ENCODE peak calls at places on chromosomes 1 and 21, in seven cellular contexts. One of them, this sample, is unnamed.

GRCh38 chr21:15430023-15430422 is 299.8 kb upstream of the USP25 start:
- DNase-seq in H1: no peak
- DNase-seq in prostate gland: no peak
- DNase-seq in GM23338: no peak
- DNase-seq in stomach: no peak
- DNase-seq in breast epithelium: no peak
- DNase-seq in spleen: no peak
- DNase-seq in this sample: no peak

GRCh38 chr1:54572236-54572850 is 24.3 kb downstream of the ACOT11 start:
- DNase-seq in H1: no peak
- DNase-seq in spleen: peak; percentile 70
- DNase-seq in stomach: no peak
- DNase-seq in GM23338: peak; percentile 29
- DNase-seq in breast epithelium: no peak
- DNase-seq in prostate gland: no peak
- DNase-seq in this sample: no peak

GRCh38 chr1:3518256-3518655 is 63.8 kb downstream of the ARHGEF16 start:
- DNase-seq in stomach: no peak
- DNase-seq in GM23338: peak; percentile 32
- DNase-seq in spleen: no peak
- DNase-seq in prostate gland: no peak
- DNase-seq in breast epithelium: no peak
- DNase-seq in H1: no peak
- DNase-seq in this sample: no peak

GRCh38 chr1:215923129-215923824 is 356.2 kb downstream of the KCTD3 start:
- DNase-seq in spleen: no peak
- DNase-seq in prostate gland: no peak
- DNase-seq in GM23338: no peak
- DNase-seq in stomach: no peak
- DNase-seq in H1: no peak
- DNase-seq in breast epithelium: no peak
- DNase-seq in this sample: no peak

GRCh38 chr1:109714661-109715372 is 2.8 kb downstream of the GSTM5 start:
- DNase-seq in breast epithelium: no peak
- DNase-seq in prostate gland: no peak
- DNase-seq in spleen: no peak
- DNase-seq in GM23338: no peak
- DNase-seq in stomach: no peak
- DNase-seq in H1: no peak
- DNase-seq in this sample: peak; percentile 82

GRCh38 chr21:36330904-36331303 is 10.9 kb downstream of the MORC3 start:
- DNase-seq in spleen: no peak
- DNase-seq in prostate gland: peak; percentile 39
- DNase-seq in H1: no peak
- DNase-seq in breast epithelium: no peak
- DNase-seq in GM23338: peak; percentile 62
- DNase-seq in stomach: peak; percentile 57
- DNase-seq in this sample: no peak

GRCh38 chr1:46492871-46493270 is 3.2 kb downstream of the DMBX1 start:
- DNase-seq in spleen: no peak
- DNase-seq in prostate gland: no peak
- DNase-seq in H1: peak; percentile 47
- DNase-seq in breast epithelium: no peak
- DNase-seq in GM23338: peak; percentile 83
- DNase-seq in stomach: no peak
- DNase-seq in this sample: no peak

GRCh38 chr21:43600642-43601397 is 58.5 kb downstream of the HSF2BP start:
- DNase-seq in prostate gland: no peak
- DNase-seq in breast epithelium: no peak
- DNase-seq in H1: no peak
- DNase-seq in stomach: no peak
- DNase-seq in GM23338: no peak
- DNase-seq in spleen: no peak
- DNase-seq in this sample: no peak

GRCh38 chr1:168092566-168093355 is 44.0 kb downstream of the GPR161 start:
- DNase-seq in GM23338: peak; percentile 60
- DNase-seq in H1: no peak
- DNase-seq in prostate gland: no peak
- DNase-seq in breast epithelium: no peak
- DNase-seq in stomach: no peak
- DNase-seq in spleen: no peak
- DNase-seq in this sample: peak; percentile 80

GRCh38 chr1:169949139-169949538 is 55.4 kb upstream of the SCYL3 start:
- DNase-seq in prostate gland: no peak
- DNase-seq in GM23338: no peak
- DNase-seq in breast epithelium: no peak
- DNase-seq in H1: no peak
- DNase-seq in stomach: no peak
- DNase-seq in spleen: no peak
- DNase-seq in this sample: no peak

GRCh38 chr1:43975249-43975961 is 645 bp downstream of the ATP6V0B start:
- DNase-seq in GM23338: peak; percentile 56
- DNase-seq in prostate gland: peak; percentile 81
- DNase-seq in spleen: peak; percentile 95
- DNase-seq in breast epithelium: peak; percentile 62
- DNase-seq in stomach: peak; percentile 74
- DNase-seq in H1: no peak
- DNase-seq in this sample: no peak

GRCh38 chr1:231248778-231249177 is 7.8 kb downstream of the GNPAT start:
- DNase-seq in breast epithelium: no peak
- DNase-seq in stomach: no peak
- DNase-seq in GM23338: no peak
- DNase-seq in prostate gland: no peak
- DNase-seq in spleen: no peak
- DNase-seq in H1: no peak
- DNase-seq in this sample: no peak

GRCh38 chr1:84613887-84614286 is 39.6 kb upstream of the CTBS start:
- DNase-seq in H1: no peak
- DNase-seq in spleen: no peak
- DNase-seq in GM23338: no peak
- DNase-seq in stomach: no peak
- DNase-seq in prostate gland: no peak
- DNase-seq in breast epithelium: no peak
- DNase-seq in this sample: no peak

GRCh38 chr21:45979141-45979631 is 2.4 kb upstream of the COL6A1 start:
- DNase-seq in prostate gland: no peak
- DNase-seq in spleen: peak; percentile 72
- DNase-seq in H1: no peak
- DNase-seq in breast epithelium: no peak
- DNase-seq in stomach: no peak
- DNase-seq in GM23338: no peak
- DNase-seq in this sample: no peak

GRCh38 chr1:201648911-201649775 is 110.2 kb downstream of the NAV1 start:
- DNase-seq in H1: no peak
- DNase-seq in prostate gland: no peak
- DNase-seq in GM23338: peak; percentile 68
- DNase-seq in spleen: no peak
- DNase-seq in breast epithelium: no peak
- DNase-seq in stomach: peak; percentile 31
- DNase-seq in this sample: no peak

GRCh38 chr1:36349241-36349671 is 25.8 kb upstream of the EVA1B start:
- DNase-seq in GM23338: no peak
- DNase-seq in breast epithelium: no peak
- DNase-seq in spleen: peak; percentile 85
- DNase-seq in H1: no peak
- DNase-seq in prostate gland: no peak
- DNase-seq in stomach: no peak
- DNase-seq in this sample: no peak

GRCh38 chr1:95731466-95731865 is 497.5 kb downstream of the RWDD3 start:
- DNase-seq in spleen: no peak
- DNase-seq in stomach: no peak
- DNase-seq in H1: no peak
- DNase-seq in GM23338: no peak
- DNase-seq in breast epithelium: no peak
- DNase-seq in prostate gland: no peak
- DNase-seq in this sample: no peak

GRCh38 chr1:166905930-166906329 is 29.9 kb upstream of the TADA1 start:
- DNase-seq in GM23338: no peak
- DNase-seq in spleen: no peak
- DNase-seq in prostate gland: no peak
- DNase-seq in stomach: no peak
- DNase-seq in H1: no peak
- DNase-seq in breast epithelium: no peak
- DNase-seq in this sample: no peak

GRCh38 chr1:31335007-31335406 is 37.9 kb downstream of the FABP3 start:
- DNase-seq in spleen: no peak
- DNase-seq in breast epithelium: no peak
- DNase-seq in GM23338: peak; percentile 65
- DNase-seq in prostate gland: peak; percentile 36
- DNase-seq in stomach: no peak
- DNase-seq in H1: no peak
- DNase-seq in this sample: no peak

GRCh38 chr1:78667939-78668338 is 18.3 kb downstream of the IFI44 start:
- DNase-seq in stomach: no peak
- DNase-seq in GM23338: no peak
- DNase-seq in spleen: no peak
- DNase-seq in H1: no peak
- DNase-seq in breast epithelium: no peak
- DNase-seq in prostate gland: no peak
- DNase-seq in this sample: no peak

GRCh38 chr1:173603056-173603591 is at the start of gene SLC9C2:
- DNase-seq in GM23338: no peak
- DNase-seq in spleen: no peak
- DNase-seq in stomach: peak; percentile 46
- DNase-seq in prostate gland: no peak
- DNase-seq in breast epithelium: no peak
- DNase-seq in H1: no peak
- DNase-seq in this sample: no peak

GRCh38 chr1:203462878-203463277 is 12.7 kb upstream of the PRELP start:
- DNase-seq in H1: no peak
- DNase-seq in breast epithelium: peak; percentile 87
- DNase-seq in stomach: no peak
- DNase-seq in spleen: no peak
- DNase-seq in prostate gland: no peak
- DNase-seq in GM23338: no peak
- DNase-seq in this sample: no peak
- H3K4me1 ChIP-seq in H1: peaks cover 10% of the 10 kb centered on the region
- H3K4me1 ChIP-seq in breast epithelium: peaks cover 37% of the 10 kb centered on the region
- H3K4me1 ChIP-seq in stomach: peaks cover 54% of the 10 kb centered on the region
- H3K4me1 ChIP-seq in spleen: peaks cover 29% of the 10 kb centered on the region
- H3K4me1 ChIP-seq in prostate gland: peaks cover 6% of the 10 kb centered on the region
- H3K4me1 ChIP-seq in GM23338: no peaks in the 10 kb centered on the region
- H3K4me1 ChIP-seq in this sample: peaks cover 41% of the 10 kb centered on the region

GRCh38 chr1:203643213-203644045 is 16.8 kb downstream of the ATP2B4 start:
- DNase-seq in prostate gland: no peak
- DNase-seq in H1: no peak
- DNase-seq in stomach: no peak
- DNase-seq in GM23338: no peak
- DNase-seq in breast epithelium: no peak
- DNase-seq in spleen: no peak
- DNase-seq in this sample: no peak
- H3K36me3 ChIP-seq in prostate gland: no peaks in the 10 kb centered on the region
- H3K36me3 ChIP-seq in H1: no peaks in the 10 kb centered on the region
- H3K36me3 ChIP-seq in stomach: no peaks in the 10 kb centered on the region
- H3K36me3 ChIP-seq in GM23338: no peaks in the 10 kb centered on the region
- H3K36me3 ChIP-seq in breast epithelium: no peaks in the 10 kb centered on the region
- H3K36me3 ChIP-seq in spleen: no peaks in the 10 kb centered on the region
- H3K36me3 ChIP-seq in this sample: no peaks in the 10 kb centered on the region

GRCh38 chr1:145977486-145978476 is 13.3 kb downstream of the POLR3GL start:
- DNase-seq in stomach: peak; percentile 88
- DNase-seq in prostate gland: peak; percentile 87
- DNase-seq in spleen: peak; percentile 88
- DNase-seq in breast epithelium: peak; percentile 85
- DNase-seq in GM23338: peak; percentile 92
- DNase-seq in H1: no peak
- DNase-seq in this sample: peak; percentile 91
- TF ChIP-seq POLR2AphosphoS5 in stomach: peak; percentile 89
- TF ChIP-seq POLR2AphosphoS5 in prostate gland: peak; percentile 90
- TF ChIP-seq POLR2AphosphoS5 in spleen: peak; percentile 89
- TF ChIP-seq POLR2AphosphoS5 in breast epithelium: peak; percentile 80
- TF ChIP-seq POLR2AphosphoS5 in GM23338: no peak
- TF ChIP-seq POLR2AphosphoS5 in H1: no peak
- TF ChIP-seq POLR2AphosphoS5 in this sample: peak; percentile 79

GRCh38 chr1:65149391-65149729 is 1.4 kb downstream of the AK4 start:
- DNase-seq in breast epithelium: no peak
- DNase-seq in H1: no peak
- DNase-seq in spleen: no peak
- DNase-seq in prostate gland: no peak
- DNase-seq in GM23338: peak; percentile 82
- DNase-seq in stomach: no peak
- DNase-seq in this sample: no peak

GRCh38 chr1:65149753-65150463 is 1.9 kb downstream of the AK4 start:
- DNase-seq in prostate gland: no peak
- DNase-seq in breast epithelium: no peak
- DNase-seq in spleen: no peak
- DNase-seq in GM23338: no peak
- DNase-seq in stomach: no peak
- DNase-seq in H1: no peak
- DNase-seq in this sample: no peak

GRCh38 chr1:65146908-65147423 is 1.0 kb upstream of the AK4 start:
- DNase-seq in spleen: no peak
- DNase-seq in prostate gland: no peak
- DNase-seq in stomach: no peak
- DNase-seq in breast epithelium: no peak
- DNase-seq in H1: no peak
- DNase-seq in GM23338: peak; percentile 55
- DNase-seq in this sample: no peak

GRCh38 chr1:65147424-65148177 is 402 bp upstream of the AK4 start:
- DNase-seq in H1: no peak
- DNase-seq in stomach: peak; percentile 71
- DNase-seq in GM23338: peak; percentile 60
- DNase-seq in breast epithelium: peak; percentile 41
- DNase-seq in prostate gland: peak; percentile 46
- DNase-seq in spleen: peak; percentile 81
- DNase-seq in this sample: no peak

GRCh38 chr1:65148548-65149390 is 766 bp downstream of the AK4 start:
- DNase-seq in spleen: peak; percentile 78
- DNase-seq in prostate gland: peak; percentile 54
- DNase-seq in H1: peak; percentile 50
- DNase-seq in breast epithelium: peak; percentile 44
- DNase-seq in stomach: no peak
- DNase-seq in GM23338: peak; percentile 79
- DNase-seq in this sample: no peak
- H3K4me1 ChIP-seq in spleen: peaks cover 31% of the 10 kb centered on the region
- H3K4me1 ChIP-seq in prostate gland: no peaks in the 10 kb centered on the region
- H3K4me1 ChIP-seq in H1: peaks cover 11% of the 10 kb centered on the region
- H3K4me1 ChIP-seq in breast epithelium: no peaks in the 10 kb centered on the region
- H3K4me1 ChIP-seq in stomach: peaks cover 64% of the 10 kb centered on the region
- H3K4me1 ChIP-seq in GM23338: peaks cover 42% of the 10 kb centered on the region
- H3K4me1 ChIP-seq in this sample: peaks cover 13% of the 10 kb centered on the region

DNA sequence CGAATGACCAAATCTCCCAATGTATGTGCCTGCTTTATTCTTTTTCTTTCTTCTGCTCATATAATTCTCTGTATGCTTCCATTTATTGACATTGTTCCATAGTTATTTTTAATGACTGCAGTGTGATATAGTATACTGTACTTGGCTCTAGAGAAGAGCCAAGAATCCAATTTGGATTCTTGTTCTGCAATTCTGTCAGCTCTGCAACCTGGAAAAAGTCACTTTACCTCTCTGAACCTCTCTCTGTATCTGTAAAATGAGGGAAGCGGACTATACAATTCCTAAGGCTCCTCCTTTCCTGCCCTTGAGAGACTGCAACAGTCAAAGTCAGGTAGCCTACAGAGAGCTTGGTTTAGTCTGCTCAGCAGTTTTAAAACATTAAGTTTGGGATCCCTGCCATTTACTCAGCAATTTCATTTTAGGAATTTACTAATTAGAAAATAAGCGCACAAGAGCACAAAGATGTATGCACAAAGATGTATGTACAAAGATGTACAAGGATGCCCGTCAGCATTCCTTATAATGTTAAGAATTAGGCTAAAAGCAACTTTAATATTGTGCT is 14.7 kb downstream of the DNAJC16 start:
- DNase-seq in GM23338: no peak
- DNase-seq in H1: no peak
- DNase-seq in stomach: no peak
- DNase-seq in spleen: no peak
- DNase-seq in breast epithelium: no peak
- DNase-seq in prostate gland: no peak
- DNase-seq in this sample: no peak
- H3K36me3 ChIP-seq in GM23338: peaks cover 16% of the 10 kb centered on the region
- H3K36me3 ChIP-seq in H1: peaks cover 58% of the 10 kb centered on the region
- H3K36me3 ChIP-seq in stomach: peaks cover 70% of the 10 kb centered on the region
- H3K36me3 ChIP-seq in spleen: peaks cover 100% of the 10 kb centered on the region
- H3K36me3 ChIP-seq in breast epithelium: peaks cover 11% of the 10 kb centered on the region
- H3K36me3 ChIP-seq in prostate gland: peaks cover 5% of the 10 kb centered on the region
- H3K36me3 ChIP-seq in this sample: peaks cover 52% of the 10 kb centered on the region

This sample was measured in vagina.